ENCODE peak calls at places on chromosomes 2 and 18, in eight cellular contexts. W is K562, H is heart left ventricle, A is SK-N-SH, J is Calu3, G is esophagus muscularis mucosa, B is nephron progenitor cell, D is fibroblast of mammary gland. I is an unnamed sample.
A peak's percentile ranks its signal among the peaks of the same experiment; 100 is the strongest.

GRCh38 chr2:177676636-177677035 is 284.1 kb downstream of the AGPS start:
- DNase-seq in G (no peak), B (no peak), A (no peak), J (no peak), W (no peak), D (no peak), H (no peak), I (no peak)

GRCh38 chr18:9335255-9336045 is 877 bp downstream of the TWSG1 start:
- DNase-seq in B (no peak), G (no peak), D (peak; percentile 37), W (peak; percentile 25), A (no peak), J (no peak), H (no peak), I (no peak)

GRCh38 chr2:151247432-151247831 is 14.2 kb downstream of the RBM43 start:
- DNase-seq in H (no peak), G (no peak), J (no peak), W (no peak), B (no peak), A (no peak), D (no peak), I (no peak)

GRCh38 chr2:122660786-122661634 is 905.6 kb downstream of the TSN start:
- DNase-seq in G (no peak), D (no peak), B (peak; percentile 26), H (no peak), J (no peak), W (no peak), A (no peak), I (no peak)

GRCh38 chr2:220503446-220503845 is 876.0 kb downstream of the SLC4A3 start:
- DNase-seq in W (no peak), D (no peak), B (no peak), J (no peak), G (no peak), H (no peak), A (no peak), I (no peak)

GRCh38 chr2:627340-627709 is 49.9 kb downstream of the TMEM18 start:
- DNase-seq in A (no peak), D (no peak), H (no peak), G (peak; percentile 66), W (no peak), J (no peak), B (no peak), I (no peak)

GRCh38 chr2:220528180-220528579 is 900.8 kb downstream of the SLC4A3 start:
- DNase-seq in G (no peak), B (no peak), W (no peak), A (no peak), D (peak; percentile 45), J (no peak), H (no peak), I (no peak)

GRCh38 chr2:15846626-15847025 is 93.7 kb upstream of the MYCN start:
- DNase-seq in A (no peak), W (no peak), H (no peak), D (no peak), G (no peak), J (no peak), B (no peak), I (no peak)

GRCh38 chr18:49648326-49648725 is 86.5 kb downstream of the LIPG start:
- DNase-seq in G (no peak), H (peak; percentile 76), W (no peak), D (peak; percentile 72), J (no peak), B (no peak), A (no peak), I (no peak)

GRCh38 chr2:42132066-42132965 is 36.8 kb upstream of the EML4 start:
- DNase-seq in G (no peak), A (no peak), H (no peak), B (no peak), D (peak; percentile 96), W (no peak), J (no peak), I (no peak)

GRCh38 chr2:237687666-237688065 is 60.3 kb downstream of the LRRFIP1 start:
- DNase-seq in J (peak; percentile 44), H (peak; percentile 93), A (peak; percentile 58), B (no peak), W (peak; percentile 45), D (peak; percentile 100), G (peak; percentile 98), I (no peak)

GRCh38 chr2:237682901-237683670 is 55.7 kb downstream of the LRRFIP1 start:
- DNase-seq in B (no peak), J (peak; percentile 50), D (no peak), G (no peak), W (no peak), H (no peak), A (no peak), I (no peak)

GRCh38 chr2:237688081-237688480 is 60.7 kb downstream of the LRRFIP1 start:
- DNase-seq in G (no peak), A (no peak), H (no peak), W (no peak), J (no peak), B (no peak), D (peak; percentile 35), I (no peak)

GRCh38 chr2:237686659-237687136 is 59.3 kb downstream of the LRRFIP1 start:
- DNase-seq in A (no peak), J (no peak), D (peak; percentile 59), G (no peak), H (peak; percentile 68), W (no peak), B (no peak), I (no peak)

DNA sequence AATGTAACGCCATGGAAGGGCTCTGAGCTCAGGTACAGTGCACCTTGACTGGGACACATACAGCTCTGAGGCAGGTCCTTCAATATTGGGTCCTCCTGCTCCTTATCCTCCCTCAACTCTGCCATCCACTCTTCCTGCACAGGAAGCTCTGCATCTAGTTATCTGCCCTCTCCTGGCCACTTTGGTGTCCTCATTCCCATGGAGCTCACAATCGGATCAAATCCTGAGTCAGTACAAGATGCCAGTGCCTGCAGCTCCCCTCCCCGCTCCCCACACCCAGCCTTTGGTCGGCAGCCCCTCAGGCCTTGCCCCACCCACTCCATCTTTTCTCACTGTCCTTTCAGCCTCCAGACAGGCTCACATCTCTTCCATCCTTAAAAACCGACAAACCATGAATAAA is 58.0 kb downstream of the LRRFIP1 start:
- DNase-seq in B (no peak), W (peak; percentile 31), J (no peak), H (no peak), G (no peak), D (peak; percentile 61), A (no peak), I (no peak)
- TF ChIP-seq CTCF in B (no peak), W (peak; percentile 42), J (no peak), H (peak; percentile 19), G (peak; percentile 28), D (peak; percentile 51), A (peak; percentile 52), I (no peak)

GRCh38 chr2:8644605-8645175 is 37.2 kb upstream of the ID2 start:
- DNase-seq in H (no peak), J (no peak), B (no peak), A (no peak), G (no peak), W (peak; percentile 64), D (peak; percentile 9), I (no peak)
- TF ChIP-seq CTCF in H (peak; percentile 9), J (no peak), B (no peak), A (peak; percentile 12), G (no peak), W (peak; percentile 78), D (no peak), I (no peak)

DNA sequence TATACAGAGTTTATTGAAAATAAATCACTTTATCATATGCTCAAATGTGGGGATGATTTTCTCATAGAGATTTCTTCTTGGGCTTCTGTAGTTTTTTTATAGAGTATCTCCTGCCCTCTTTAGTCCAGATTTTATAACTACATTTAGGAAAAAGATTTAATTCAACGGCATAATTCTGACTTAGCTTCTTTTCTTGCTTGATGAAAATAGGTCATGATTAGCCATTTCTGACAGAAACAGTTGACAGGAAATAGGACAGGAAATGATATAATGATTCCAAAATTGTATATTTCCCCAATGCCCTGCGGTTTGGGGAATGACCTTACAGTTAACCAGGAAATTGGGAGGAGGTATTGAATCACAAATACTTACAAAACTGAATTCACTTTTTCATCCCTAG is 1531.9 kb upstream of the ACVR2A start:
- DNase-seq in A (no peak), D (peak; percentile 49), B (no peak), G (no peak), W (no peak), J (no peak), H (no peak), I (no peak)
- TF ChIP-seq CTCF in A (peak; percentile 65), D (peak; percentile 22), B (no peak), G (peak; percentile 39), W (no peak), J (no peak), H (no peak), I (no peak)

GRCh38 chr18:48375150-48375790 is 33.9 kb downstream of the ZBTB7C start:
- DNase-seq in B (no peak), W (no peak), D (no peak), J (no peak), H (no peak), G (no peak), A (peak; percentile 39), I (no peak)
- TF ChIP-seq CTCF in B (no peak), W (no peak), D (no peak), J (no peak), H (no peak), G (no peak), A (no peak), I (no peak)

DNA sequence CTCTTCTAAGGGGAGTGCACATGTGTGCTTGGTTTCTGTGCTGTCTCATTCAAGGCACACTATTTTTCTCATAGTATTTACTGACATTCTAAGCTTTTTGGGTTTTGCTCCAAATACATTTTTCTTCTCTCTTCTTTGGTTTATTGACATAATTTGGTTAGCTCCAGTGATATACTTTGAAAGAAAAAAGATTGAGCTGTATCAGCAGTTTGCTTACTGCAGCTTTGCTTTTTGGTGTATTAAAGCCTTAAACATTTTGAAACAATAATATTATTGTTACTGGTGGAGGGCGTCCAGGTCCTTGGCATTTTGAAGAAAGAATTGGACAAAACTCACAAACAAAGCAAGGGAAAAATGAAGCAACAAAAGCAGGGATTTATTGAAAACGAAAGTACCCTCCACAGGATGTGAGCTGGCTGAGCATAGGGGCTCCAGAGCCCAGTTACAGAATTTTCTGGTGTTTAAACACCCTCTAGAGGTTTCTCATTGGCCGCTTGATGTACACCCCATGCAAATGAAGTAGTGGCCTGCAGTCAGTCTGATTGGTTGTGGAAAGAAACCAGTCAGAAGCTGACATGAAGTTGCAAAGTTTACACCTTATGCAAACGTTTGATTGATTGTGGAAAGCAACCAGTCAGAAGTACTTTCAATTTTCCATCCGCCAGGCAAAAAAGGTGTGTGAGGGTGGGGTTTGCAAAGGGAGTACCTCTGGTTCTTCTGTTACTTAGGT is 62.2 kb downstream of the VWA3B start:
- DNase-seq in W (peak; percentile 37), H (no peak), D (peak; percentile 62), J (peak; percentile 27), A (no peak), G (no peak), B (no peak), I (no peak)
- TF ChIP-seq CTCF in W (peak; percentile 9), H (peak; percentile 8), D (no peak), J (no peak), A (no peak), G (no peak), B (no peak), I (no peak)